ENCODE peak calls at places on chromosomes 16 and 17, in five cellular contexts. Q is GM13976, N is HL-60, G is caudate nucleus, X is mesothelial cell of epicardium. V is an unnamed sample.

GRCh38 chr17:42291136-42291535 is 2.8 kb downstream of the STAT5A start:
- DNase-seq in Q (no peak), N (no peak), G (no peak), X (no peak), V (peak)

GRCh38 chr16:78452030-78452429 is 352.6 kb downstream of the WWOX start:
- DNase-seq in Q (no peak), N (no peak), G (no peak), X (no peak), V (no peak)

GRCh38 chr17:40419559-40420331 is 2.0 kb upstream of the TOP2A start:
- DNase-seq in Q (no peak), N (peak), G (no peak), X (no peak), V (peak)

GRCh38 chr17:18258356-18259038 is at the start of gene FLII:
- DNase-seq in Q (peak), N (peak), G (peak), X (no peak), V (peak)

GRCh38 chr16:19375561-19376158 is 42.0 kb upstream of the TMC5 start:
- DNase-seq in Q (peak), N (no peak), G (peak), X (no peak), V (peak)

GRCh38 chr17:29219378-29220047 is 27.1 kb upstream of the CRYBA1 start:
- DNase-seq in Q (peak), N (peak), G (peak), X (peak), V (peak)

GRCh38 chr17:56842577-56842976 is 8.6 kb downstream of the DGKE start:
- DNase-seq in Q (no peak), N (no peak), G (no peak), X (no peak), V (no peak)

GRCh38 chr16:69476920-69477418 is 52.5 kb downstream of the CYB5B start:
- DNase-seq in Q (no peak), N (no peak), G (no peak), X (no peak), V (no peak)

GRCh38 chr16:65782537-65783290 is 583.8 kb upstream of the CDH5 start:
- DNase-seq in Q (no peak), N (no peak), G (no peak), X (no peak), V (no peak)

GRCh38 chr17:66185842-66186241 is 6.1 kb downstream of the CEP112 start:
- DNase-seq in Q (no peak), N (no peak), G (no peak), X (no peak), V (no peak)

GRCh38 chr17:61391595-61392291 is 7.9 kb upstream of the TBX2 start:
- DNase-seq in Q (no peak), N (no peak), G (no peak), X (no peak), V (no peak)

GRCh38 chr17:5630434-5630833 is 46.1 kb upstream of the NLRP1 start:
- DNase-seq in Q (no peak), N (no peak), G (no peak), X (no peak), V (no peak)

GRCh38 chr16:67703626-67704025 is 15.5 kb downstream of the GFOD2 start:
- DNase-seq in Q (no peak), N (no peak), G (no peak), X (no peak), V (no peak)

GRCh38 chr17:2212328-2212981 is 91.1 kb downstream of the SMG6 start:
- DNase-seq in Q (no peak), N (no peak), G (no peak), X (no peak), V (no peak)

GRCh38 chr16:5309946-5310611 is 212.5 kb upstream of the EEF2KMT start:
- DNase-seq in Q (no peak), N (no peak), G (no peak), X (no peak), V (no peak)

GRCh38 chr17:63932008-63932561 is at the start of gene CD79B:
- DNase-seq in Q (peak), N (no peak), G (no peak), X (no peak), V (no peak)

GRCh38 chr16:2159052-2159838 is 3.7 kb downstream of the TRAF7 start:
- DNase-seq in Q (no peak), N (no peak), G (no peak), X (no peak), V (no peak)

GRCh38 chr17:8728991-8729390 is 15.6 kb downstream of the CCDC42 start:
- DNase-seq in Q (no peak), N (no peak), G (no peak), X (no peak), V (peak)

GRCh38 chr17:77772461-77772897 is 186.0 kb upstream of the TNRC6C start:
- DNase-seq in Q (peak), N (peak), G (no peak), X (no peak), V (peak)

GRCh38 chr17:43356999-43357398 is 41.8 kb upstream of the ARL4D start:
- DNase-seq in Q (no peak), N (no peak), G (no peak), X (no peak), V (no peak)

GRCh38 chr17:63772801-63773271 is 561 bp downstream of the CCDC47 start:
- DNase-seq in Q (peak), N (peak), G (no peak), X (no peak), V (no peak)